ENCODE peak calls at places on chromosomes 4 and X, in seven cellular contexts. J, E, Z, Y, X, F and Q are unnamed samples.

GRCh38 chr4:163087805-163088204 is 78.9 kb downstream of the NAF1 start:
- DNase-seq in F (no peak), X (no peak), J (no peak), Z (no peak), E (no peak), Y (no peak), Q (no peak)

GRCh38 chr4:120083152-120083551 is 16.5 kb upstream of the MAD2L1 start:
- DNase-seq in F (no peak), Z (no peak), E (no peak), Y (no peak), X (no peak), J (no peak), Q (no peak)

GRCh38 chr4:150261571-150261970 is 183.3 kb downstream of the DCLK2 start:
- DNase-seq in J (no peak), F (no peak), X (no peak), E (no peak), Z (no peak), Y (no peak), Q (no peak)

GRCh38 chrX:150051096-150051495 is 112.8 kb upstream of the EOLA2 start:
- DNase-seq in J (no peak), Z (no peak), Y (no peak), F (no peak), X (no peak), E (no peak), Q (no peak)

GRCh38 chr4:122481766-122482405 is 25.4 kb upstream of the IL2 start:
- DNase-seq in J (no peak), X (no peak), F (no peak), Z (no peak), E (no peak), Y (no peak), Q (no peak)

GRCh38 chr4:93448691-93449293 is 379.8 kb upstream of the ATOH1 start:
- DNase-seq in Y (no peak), X (no peak), Z (no peak), J (no peak), F (no peak), E (no peak), Q (no peak)

GRCh38 chr4:31086771-31087330 is 366.7 kb downstream of the PCDH7 start:
- DNase-seq in J (no peak), X (no peak), Z (no peak), F (no peak), Y (no peak), E (no peak), Q (no peak)

GRCh38 chr4:74109894-74110605 is 11.1 kb upstream of the CXCL2 start:
- DNase-seq in X (no peak), F (no peak), J (no peak), Z (no peak), E (no peak), Y (no peak), Q (no peak)

GRCh38 chr4:89283975-89284556 is 23.5 kb downstream of the GPRIN3 start:
- DNase-seq in X (no peak), Y (peak), F (no peak), E (no peak), J (no peak), Z (no peak), Q (no peak)

GRCh38 chr4:140995058-140995457 is 138.2 kb downstream of the RNF150 start:
- DNase-seq in E (no peak), F (no peak), X (no peak), Z (no peak), Y (no peak), J (no peak), Q (no peak)

GRCh38 chr4:154640999-154641398 is 28.5 kb upstream of the FGG start:
- DNase-seq in Z (no peak), E (no peak), X (no peak), F (no peak), Y (no peak), J (no peak), Q (no peak)

GRCh38 chr4:150862829-150863228 is 152.3 kb downstream of the LRBA start:
- DNase-seq in X (no peak), F (no peak), Z (no peak), J (no peak), Y (no peak), E (no peak), Q (no peak)

GRCh38 chr4:182863501-182863900 is 53.7 kb downstream of the DCTD start:
- DNase-seq in F (no peak), Z (no peak), Y (no peak), E (no peak), J (no peak), X (no peak), Q (no peak)

GRCh38 chrX:338281-338835 is 19.8 kb upstream of the GTPBP6 start:
- DNase-seq in J (peak), Y (no peak), E (no peak), F (no peak), Z (no peak), X (no peak), Q (no peak)

GRCh38 chr4:7721984-7722551 is 217.6 kb downstream of the AFAP1 start:
- DNase-seq in E (no peak), J (no peak), X (no peak), Y (no peak), Z (no peak), F (no peak), Q (no peak)

GRCh38 chr4:82715731-82716617 is 82.6 kb downstream of the SCD5 start:
- DNase-seq in Z (no peak), E (no peak), X (no peak), J (no peak), Y (no peak), F (no peak), Q (no peak)

GRCh38 chr4:3475041-3475712 is 12.1 kb downstream of the DOK7 start:
- DNase-seq in Y (no peak), X (no peak), E (no peak), J (peak), Z (no peak), F (no peak), Q (no peak)

GRCh38 chrX:79080131-79080530 is 64.4 kb upstream of the GPR174 start:
- DNase-seq in E (no peak), X (no peak), F (no peak), J (no peak), Z (no peak), Y (no peak), Q (no peak)

GRCh38 chrX:69152398-69152797 is 12.9 kb downstream of the PJA1 start:
- DNase-seq in X (no peak), J (no peak), Z (no peak), Y (peak), F (no peak), E (no peak), Q (no peak)

GRCh38 chr4:8730159-8730558 is 137.6 kb downstream of the CPZ start:
- DNase-seq in F (no peak), X (no peak), Y (no peak), J (peak), E (no peak), Z (no peak), Q (no peak)

GRCh38 chr4:184506527-184507121 is 32.3 kb upstream of the IRF2 start:
- DNase-seq in Z (no peak), E (no peak), Y (peak), J (no peak), X (no peak), F (no peak), Q (no peak)